ENCODE peak calls at places on chromosomes 1 and 21, in five cellular contexts. J is fibroblast of lung, P is endothelial cell of umbilical vein, Q is H1, X is PC-9. B is an unnamed sample.

GRCh38 chr1:63909511-63909910 is 135.7 kb downstream of the ROR1 start:
- DNase-seq in J (no peak), P (no peak), Q (no peak), X (no peak), B (no peak)

GRCh38 chr1:8317647-8318360 is at the start of gene SLC45A1:
- DNase-seq in J (peak; percentile 68), P (peak; percentile 44), Q (peak; percentile 85), X (peak; percentile 29), B (peak; percentile 73)

GRCh38 chr1:201072149-201072548 is 40.1 kb downstream of the CACNA1S start:
- DNase-seq in J (peak; percentile 48), P (no peak), Q (no peak), X (no peak), B (no peak)

GRCh38 chr1:84603223-84603622 is 29.0 kb upstream of the CTBS start:
- DNase-seq in J (peak; percentile 87), P (peak; percentile 90), Q (no peak), X (no peak), B (no peak)

GRCh38 chr1:77889671-77890070 is 1.2 kb downstream of the NEXN start:
- DNase-seq in J (peak; percentile 93), P (peak; percentile 80), Q (no peak), X (no peak), B (no peak)

GRCh38 chr1:83705091-83705490 is 293.8 kb downstream of the TTLL7 start:
- DNase-seq in J (no peak), P (no peak), Q (no peak), X (no peak), B (no peak)

GRCh38 chr1:207981976-207982375 is 71.1 kb upstream of the CD34 start:
- DNase-seq in J (no peak), P (peak; percentile 25), Q (peak; percentile 52), X (no peak), B (peak; percentile 33)

GRCh38 chr1:64043328-64043727 is 160.1 kb upstream of the UBE2U start:
- DNase-seq in J (peak; percentile 41), P (no peak), Q (no peak), X (no peak), B (no peak)

GRCh38 chr1:93196591-93196990 is 16.1 kb downstream of the CCDC18 start:
- DNase-seq in J (peak; percentile 41), P (no peak), Q (no peak), X (no peak), B (no peak)

GRCh38 chr1:183804916-183805734 is at the start of gene RGL1:
- DNase-seq in J (peak; percentile 76), P (peak; percentile 89), Q (peak; percentile 66), X (peak; percentile 68), B (peak; percentile 93)

GRCh38 chr1:76547916-76548315 is 319.4 kb upstream of the ST6GALNAC5 start:
- DNase-seq in J (no peak), P (no peak), Q (no peak), X (no peak), B (no peak)

GRCh38 chr1:112501810-112502641 is 6.7 kb upstream of the WNT2B start:
- DNase-seq in J (peak; percentile 62), P (peak; percentile 71), Q (peak; percentile 74), X (peak; percentile 70), B (peak; percentile 78)

GRCh38 chr1:207424570-207425131 is 29.5 kb upstream of the CR2 start:
- DNase-seq in J (no peak), P (no peak), Q (no peak), X (no peak), B (no peak)

GRCh38 chr1:29550119-29550841 is 314.0 kb downstream of the PTPRU start:
- DNase-seq in J (no peak), P (no peak), Q (peak; percentile 52), X (peak; percentile 91), B (no peak)

GRCh38 chr1:40862008-40862863 is at the start of gene CITED4:
- DNase-seq in J (peak; percentile 81), P (peak; percentile 94), Q (peak; percentile 97), X (peak; percentile 99), B (peak; percentile 94)

GRCh38 chr1:148372731-148373130 is 110.4 kb downstream of the PPIAL4G start:
- DNase-seq in J (peak; percentile 41), P (no peak), Q (no peak), X (no peak), B (no peak)

GRCh38 chr1:167483790-167484189 is 34.5 kb downstream of the CD247 start:
- DNase-seq in J (no peak), P (no peak), Q (no peak), X (no peak), B (no peak)

GRCh38 chr1:229843627-229844238 is 217.7 kb downstream of the URB2 start:
- DNase-seq in J (peak; percentile 7), P (no peak), Q (no peak), X (no peak), B (peak; percentile 37)

GRCh38 chr1:47196622-47197021 is 6.8 kb upstream of the PDZK1IP1 start:
- DNase-seq in J (no peak), P (no peak), Q (no peak), X (no peak), B (no peak)

GRCh38 chr1:30248373-30248772 is 475.0 kb downstream of the MATN1 start:
- DNase-seq in J (no peak), P (no peak), Q (no peak), X (no peak), B (no peak)

GRCh38 chr1:236063919-236064673 is 794 bp downstream of the NID1 start:
- DNase-seq in J (peak; percentile 68), P (peak; percentile 67), Q (peak; percentile 61), X (no peak), B (no peak)

GRCh38 chr21:30936207-30936606 is 54.8 kb upstream of the KRTAP11-1 start:
- DNase-seq in J (no peak), P (no peak), Q (no peak), X (no peak), B (no peak)

GRCh38 chr1:101484896-101485412 is 248.1 kb downstream of the S1PR1 start:
- DNase-seq in J (no peak), P (no peak), Q (no peak), X (no peak), B (no peak)

DNA sequence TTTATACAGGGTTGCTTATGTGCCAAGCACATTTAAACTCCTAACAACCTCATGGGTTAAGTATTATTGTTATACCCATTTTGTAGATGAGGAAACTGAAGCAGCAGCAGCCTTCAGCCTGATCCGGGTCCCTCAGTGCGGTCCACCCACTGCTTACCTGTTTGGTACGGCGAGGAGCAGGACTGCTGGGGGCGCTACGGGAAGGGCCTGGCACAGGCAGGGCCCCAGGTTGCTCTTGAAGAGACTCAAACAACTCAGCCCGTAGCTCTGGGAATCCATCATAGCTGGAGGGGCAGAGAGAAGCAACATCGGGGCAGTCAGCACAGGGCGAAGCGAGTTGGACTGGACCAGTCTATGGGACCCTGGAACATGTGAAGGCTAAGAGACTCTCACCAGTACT is 9.2 kb downstream of the DENND4B start:
- DNase-seq in J (no peak), P (no peak), Q (no peak), X (no peak), B (no peak)
- H3K27ac ChIP-seq in J (no peak overlapping the region), P (no peak overlapping the region), Q (no peak overlapping the region), X (no peak overlapping the region), B (no peak overlapping the region)

GRCh38 chr1:6141601-6142000 is 38.5 kb downstream of the CHD5 start:
- DNase-seq in J (no peak), P (no peak), Q (peak; percentile 67), X (no peak), B (no peak)

GRCh38 chr1:6143392-6143791 is 36.7 kb downstream of the CHD5 start:
- DNase-seq in J (peak; percentile 7), P (no peak), Q (no peak), X (no peak), B (no peak)

GRCh38 chr1:6140413-6140812 is 39.7 kb downstream of the CHD5 start:
- DNase-seq in J (no peak), P (no peak), Q (no peak), X (no peak), B (no peak)

GRCh38 chr1:6142734-6143133 is 37.4 kb downstream of the CHD5 start:
- DNase-seq in J (no peak), P (no peak), Q (no peak), X (no peak), B (no peak)

DNA sequence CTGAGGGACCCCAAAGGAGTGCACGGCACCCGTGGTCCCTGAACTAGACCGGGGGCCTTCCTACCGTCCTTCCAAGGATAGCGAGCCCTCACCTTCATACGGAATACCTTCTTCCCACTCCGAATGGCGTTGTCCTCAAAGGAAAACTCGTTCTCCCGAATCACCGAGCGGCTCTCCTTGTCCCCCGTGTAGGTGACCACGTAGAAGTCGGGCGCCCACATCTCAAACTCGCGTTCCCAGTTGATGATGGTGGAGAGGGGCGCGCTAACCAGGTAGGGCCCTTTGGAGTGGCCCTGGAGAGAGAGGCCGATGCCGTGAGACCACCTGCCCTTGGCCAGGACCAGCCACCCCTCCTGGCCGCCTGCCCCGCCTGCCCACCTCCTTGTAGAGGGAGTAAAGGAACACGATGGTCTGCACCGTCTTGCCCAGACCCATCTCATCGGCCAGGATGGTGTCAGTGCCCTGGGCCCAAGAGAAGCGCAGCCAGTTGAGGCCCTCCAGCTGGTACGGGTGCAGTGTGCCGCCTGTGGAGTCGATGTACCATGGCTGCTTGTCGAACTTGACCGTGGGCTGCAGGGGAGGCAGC is 38.0 kb downstream of the CHD5 start:
- DNase-seq in J (no peak), P (no peak), Q (no peak), X (no peak), B (no peak)
- TF ChIP-seq EZH2 in J (no peak), P (no peak), Q (no peak), X (no peak), B (no peak)

DNA sequence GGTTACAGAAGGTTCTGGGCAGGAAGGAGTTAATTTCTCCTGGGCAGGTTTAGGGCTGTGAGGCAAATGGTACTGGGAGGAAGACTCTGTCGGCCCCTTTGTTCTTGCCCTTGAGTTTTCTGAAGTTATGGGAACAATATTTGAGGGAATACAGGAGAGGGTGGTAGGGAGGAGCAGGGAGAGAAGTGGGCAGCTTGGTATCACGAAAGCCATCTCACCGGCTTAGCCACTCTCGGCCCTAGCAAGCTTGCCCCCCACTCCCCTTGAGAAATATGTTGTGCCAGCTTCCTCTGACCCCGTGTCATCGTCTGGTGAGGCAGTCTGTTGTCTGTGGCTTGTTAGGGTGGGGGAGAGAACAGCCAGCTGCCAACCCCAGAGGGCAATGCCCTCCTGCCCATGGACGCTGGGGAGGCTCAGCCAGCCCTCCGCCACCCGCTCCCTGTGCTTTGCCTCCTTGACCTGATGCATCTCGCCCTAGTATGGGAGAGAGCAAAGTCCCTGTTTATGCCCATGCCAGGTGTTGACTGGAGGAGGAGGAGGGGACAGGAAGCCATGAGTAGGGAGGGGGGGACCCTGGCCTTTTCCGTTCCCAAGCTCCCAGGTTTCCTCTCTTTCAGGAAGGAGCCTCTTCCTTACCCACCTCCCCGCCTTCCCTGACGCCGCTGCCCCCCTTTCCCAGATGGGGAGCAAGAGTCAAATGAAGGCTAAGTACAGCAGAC is 1.2 kb downstream of the EFNA1 start:
- DNase-seq in J (no peak), P (peak; percentile 95), Q (peak; percentile 66), X (peak; percentile 50), B (no peak)
- H3K27me3 ChIP-seq in J (peaks cover 53% of the 10 kb centered on the region), P (no peaks in the 10 kb centered on the region), Q (peaks cover 49% of the 10 kb centered on the region), X (no peaks in the 10 kb centered on the region), B (no peaks in the 10 kb centered on the region)

DNA sequence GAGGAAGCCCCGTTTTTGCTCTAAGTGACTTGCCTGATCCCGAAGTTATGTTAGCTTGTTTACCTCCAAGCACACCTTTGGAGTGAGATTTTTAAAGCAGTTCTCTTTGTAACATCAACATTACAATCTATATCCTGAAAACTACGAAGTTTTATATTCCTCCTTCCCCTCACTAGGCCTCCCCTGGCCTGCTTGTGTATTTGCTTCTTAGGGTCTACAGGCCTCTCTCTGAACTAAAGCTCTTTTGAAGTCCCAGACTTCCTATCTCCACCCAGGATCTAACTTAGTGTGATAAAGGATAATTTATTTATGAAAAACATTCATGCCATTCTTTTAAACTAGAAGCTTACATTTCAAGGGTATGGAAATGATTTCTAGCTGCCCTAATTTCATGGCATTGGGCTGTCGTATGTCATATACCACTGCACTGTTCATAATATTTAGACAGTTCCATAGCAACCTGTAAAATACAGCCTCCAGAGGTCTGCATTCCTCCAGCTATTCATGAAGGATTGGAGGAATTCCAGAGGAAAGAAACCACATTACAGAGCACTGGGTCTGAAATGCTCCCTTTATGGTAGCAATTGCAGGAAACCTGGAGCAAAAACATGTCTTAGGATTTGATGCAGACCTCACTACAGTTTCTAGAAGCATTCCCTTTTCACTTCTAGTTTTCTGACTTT is 36.0 kb upstream of the RGS1 start:
- DNase-seq in J (peak; percentile 98), P (peak; percentile 95), Q (no peak), X (peak; percentile 31), B (peak; percentile 90)
- H3K27ac ChIP-seq in J (peak overlapping the region; percentile 96), P (peak overlapping the region; percentile 87), Q (peak overlapping the region; percentile 22), X (no peak overlapping the region), B (peak overlapping the region; percentile 92)

B was measured in A673.